ENCODE peak calls at places on chromosomes 5 and 9, in four cellular contexts. Q, U, J and H are unnamed samples.

GRCh38 chr9:88578486-88579362 is 43.7 kb downstream of the NXNL2 start:
- DNase-seq in U (peak; percentile 39), J (peak; percentile 78), Q (peak; percentile 7), H (peak; percentile 89)

GRCh38 chr5:120576588-120576987 is 112.5 kb downstream of the PRR16 start:
- DNase-seq in U (no peak), Q (no peak), J (no peak), H (no peak)

GRCh38 chr9:26326473-26327044 is 566.0 kb downstream of the CAAP1 start:
- DNase-seq in Q (peak; percentile 17), U (peak; percentile 44), J (no peak), H (peak; percentile 32)

GRCh38 chr5:16550316-16550952 is 66.4 kb downstream of the RETREG1 start:
- DNase-seq in J (peak; percentile 84), Q (no peak), U (peak; percentile 66), H (peak; percentile 75)

GRCh38 chr9:116405321-116405720 is 251.7 kb downstream of the PAPPA start:
- DNase-seq in U (no peak), J (no peak), Q (no peak), H (no peak)

GRCh38 chr5:78399115-78399514 is 38.7 kb downstream of the SCAMP1 start:
- DNase-seq in Q (no peak), U (no peak), J (no peak), H (no peak)

GRCh38 chr5:148978370-148979103 is 84.3 kb downstream of the SH3TC2 start:
- DNase-seq in J (no peak), U (no peak), Q (no peak), H (no peak)

GRCh38 chr9:138010861-138011260 is 133.3 kb downstream of the CACNA1B start:
- DNase-seq in J (no peak), U (no peak), Q (no peak), H (no peak)

GRCh38 chr5:6220346-6221088 is 157.8 kb downstream of the MED10 start:
- DNase-seq in Q (no peak), U (peak; percentile 79), J (no peak), H (no peak)

GRCh38 chr5:130385619-130386018 is 481.4 kb downstream of the CHSY3 start:
- DNase-seq in J (no peak), U (no peak), Q (no peak), H (no peak)

GRCh38 chr5:23507278-23507685 is at the start of gene PRDM9:
- DNase-seq in U (peak; percentile 61), Q (no peak), J (peak; percentile 16), H (peak; percentile 85)

GRCh38 chr5:170552486-170553122 is 48.8 kb downstream of the KCNIP1 start:
- DNase-seq in J (no peak), Q (no peak), U (no peak), H (no peak)

GRCh38 chr5:147411612-147412310 is 98.1 kb downstream of the DPYSL3 start:
- DNase-seq in Q (no peak), J (no peak), U (no peak), H (no peak)

GRCh38 chr5:105947461-105947860 is 1723.3 kb downstream of the EFNA5 start:
- DNase-seq in J (no peak), U (no peak), Q (no peak), H (no peak)

GRCh38 chr5:180101451-180102105 is 30.0 kb upstream of the RNF130 start:
- DNase-seq in U (no peak), J (no peak), Q (no peak), H (no peak)

GRCh38 chr9:99998266-99998665 is 91.8 kb downstream of the STX17 start:
- DNase-seq in J (no peak), U (no peak), Q (no peak), H (no peak)

GRCh38 chr5:103425686-103426454 is 136.7 kb downstream of the NUDT12 start:
- DNase-seq in U (no peak), J (no peak), Q (no peak), H (no peak)

GRCh38 chr5:16615737-16616535 is 861 bp downstream of the RETREG1 start:
- DNase-seq in Q (no peak), J (no peak), U (no peak), H (no peak)

GRCh38 chr9:25397746-25398145 is 280.5 kb downstream of the TUSC1 start:
- DNase-seq in U (no peak), Q (no peak), J (no peak), H (no peak)

GRCh38 chr9:112863214-112863613 is 27.5 kb downstream of the SLC46A2 start:
- DNase-seq in J (no peak), U (no peak), Q (no peak), H (no peak)

GRCh38 chr9:137973829-137974416 is 96.3 kb downstream of the CACNA1B start:
- DNase-seq in Q (no peak), U (no peak), J (no peak), H (no peak)

GRCh38 chr5:94184870-94185269 is 433.5 kb downstream of the KIAA0825 start:
- DNase-seq in J (no peak), U (no peak), Q (no peak), H (no peak)

GRCh38 chr5:163569284-163569683 is 63.9 kb downstream of the MAT2B start:
- DNase-seq in U (no peak), Q (no peak), J (no peak), H (no peak)

GRCh38 chr5:138282918-138283742 is 8.7 kb upstream of the GFRA3 start:
- DNase-seq in Q (no peak), J (peak; percentile 41), U (peak; percentile 68), H (peak; percentile 69)

GRCh38 chr5:112097768-112098167 is 321.3 kb downstream of the EPB41L4A start:
- DNase-seq in Q (no peak), U (no peak), J (no peak), H (no peak)

GRCh38 chr5:6675784-6676499 is 37.3 kb upstream of the TENT4A start:
- DNase-seq in U (no peak), Q (no peak), J (peak; percentile 54), H (no peak)

GRCh38 chr9:108786756-108787663 is 68.8 kb downstream of the ACTL7B start:
- DNase-seq in U (no peak), Q (no peak), J (no peak), H (peak; percentile 15)

GRCh38 chr9:130877300-130877699 is 19.3 kb downstream of the QRFP start:
- DNase-seq in U (no peak), Q (no peak), J (peak; percentile 65), H (no peak)

GRCh38 chr9:100838857-100839256 is 189.7 kb upstream of the PLPPR1 start:
- DNase-seq in U (no peak), Q (no peak), J (no peak), H (no peak)

GRCh38 chr9:119634036-119634435 is 264.8 kb upstream of the BRINP1 start:
- DNase-seq in U (no peak), Q (no peak), J (no peak), H (no peak)

GRCh38 chr5:137220523-137220927 is 278.6 kb downstream of the SPOCK1 start:
- DNase-seq in Q (no peak), U (peak; percentile 76), J (peak; percentile 23), H (peak; percentile 61)

GRCh38 chr5:3490962-3491477 is 104.6 kb upstream of the IRX1 start:
- DNase-seq in J (no peak), Q (no peak), U (peak; percentile 2), H (no peak)

DNA sequence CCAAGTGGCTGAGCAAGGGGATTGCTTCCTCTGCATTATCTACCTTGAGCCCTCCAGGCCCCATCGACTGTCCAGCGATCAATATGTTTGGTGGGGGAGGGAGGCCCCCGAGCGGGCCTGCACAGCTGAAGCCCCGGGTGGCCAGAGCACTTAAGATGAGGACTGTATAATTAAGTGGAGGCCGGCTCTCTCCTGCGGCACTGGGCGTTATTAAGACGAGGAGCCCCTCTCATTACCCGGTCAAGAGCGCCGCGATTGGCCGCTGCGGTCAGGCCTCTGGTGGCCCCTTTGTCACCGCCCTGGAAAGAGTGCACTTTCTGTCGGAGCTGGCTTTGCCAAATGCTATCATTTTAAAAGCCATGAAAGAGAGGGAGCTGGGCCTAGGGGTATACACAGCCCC is 106.4 kb upstream of the IRX1 start:
- DNase-seq in Q (no peak), J (no peak), U (no peak), H (no peak)
- TF ChIP-seq FOXM1 in Q (no peak), J (no peak), U (no peak), H (no peak)

GRCh38 chr9:110620726-110621125 is 41.2 kb upstream of the SVEP1 start:
- DNase-seq in J (no peak), Q (no peak), U (no peak), H (no peak)

GRCh38 chr9:110623462-110624025 is 44.0 kb upstream of the SVEP1 start:
- DNase-seq in J (peak; percentile 16), U (peak; percentile 55), Q (peak; percentile 28), H (peak; percentile 49)

GRCh38 chr9:110622368-110622767 is 42.8 kb upstream of the SVEP1 start:
- DNase-seq in J (no peak), U (no peak), Q (no peak), H (no peak)

GRCh38 chr9:110626109-110626829 is 42.3 kb upstream of the MUSK start:
- DNase-seq in U (no peak), Q (peak; percentile 51), J (no peak), H (no peak)
- TF ChIP-seq FOXK2 in U (no peak), Q (no peak), J (no peak), H (no peak)

GRCh38 chr5:160312139-160312959 is at the start of gene CCNJL:
- DNase-seq in U (peak; percentile 52), Q (no peak), J (peak; percentile 64), H (peak; percentile 81)
- TF ChIP-seq BHLHE40 in U (no peak), Q (peak; percentile 81), J (no peak), H (no peak)

GRCh38 chr5:74722271-74722670 is 37.2 kb downstream of the HEXB start:
- DNase-seq in Q (no peak), J (no peak), U (no peak), H (no peak)
- TF ChIP-seq FOXM1 in Q (no peak), J (no peak), U (no peak), H (no peak)

GRCh38 chr9:76985581-76985980 is 33.9 kb upstream of the FOXB2 start:
- DNase-seq in J (no peak), Q (no peak), U (no peak), H (no peak)

GRCh38 chr9:76988941-76989340 is 30.5 kb upstream of the FOXB2 start:
- DNase-seq in U (no peak), Q (no peak), J (no peak), H (no peak)

GRCh38 chr9:76984476-76984875 is 35.0 kb upstream of the FOXB2 start:
- DNase-seq in Q (no peak), U (no peak), J (no peak), H (no peak)

GRCh38 chr9:76987594-76988200 is 31.8 kb upstream of the FOXB2 start:
- DNase-seq in J (peak; percentile 12), U (peak; percentile 21), Q (peak; percentile 5), H (peak; percentile 60)

DNA sequence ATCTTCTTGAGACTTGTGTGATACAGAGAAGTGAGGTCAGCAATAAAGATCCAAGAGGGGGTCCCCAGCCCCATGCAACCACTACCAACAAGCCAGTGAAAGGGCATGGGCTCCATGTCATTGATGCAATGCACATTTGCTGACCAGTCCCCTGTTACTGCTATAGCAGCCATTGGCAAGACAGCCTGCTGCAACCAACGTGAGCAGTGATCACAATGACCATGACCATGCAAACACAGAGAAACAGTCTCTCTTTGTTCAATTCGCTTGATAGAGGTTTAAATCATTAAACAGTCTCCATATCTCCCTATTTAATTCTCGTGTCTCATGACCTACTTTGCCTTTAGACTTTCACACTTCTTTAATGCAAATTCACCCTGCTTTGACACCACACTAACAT is 30.0 kb upstream of the FOXB2 start:
- DNase-seq in Q (no peak), U (no peak), J (no peak), H (no peak)
- TF ChIP-seq FOXK2 in Q (no peak), U (no peak), J (no peak), H (no peak)

GRCh38 chr9:127353882-127354281 is 43.1 kb upstream of the SLC2A8 start:
- DNase-seq in J (no peak), Q (no peak), U (no peak), H (no peak)
- TF ChIP-seq BHLHE40 in J (no peak), Q (no peak), U (no peak), H (no peak)